ENCODE peak calls at places on chromosomes 12 and 14, in ten cellular contexts. V is suprapubic skin, Z is thyroid gland, G is body of pancreas, H is A549, P is HepG2, Y is IMR-90, R is esophagus squamous epithelium, U is prostate gland, N is stomach. A is an unnamed sample.

GRCh38 chr12:130879781-130880389 is 8.0 kb downstream of the RAN start:
- DNase-seq in V (no peak), Z (no peak), G (no peak), H (no peak), P (no peak), Y (no peak), R (no peak), U (no peak), N (no peak), A (no peak)

GRCh38 chr12:108297895-108298760 is 41.0 kb downstream of the CMKLR1 start:
- DNase-seq in V (no peak), Z (no peak), G (no peak), H (no peak), P (no peak), Y (no peak), R (no peak), U (no peak), N (no peak), A (no peak)

GRCh38 chr14:44149597-44149996 is 357.5 kb downstream of the FSCB start:
- DNase-seq in V (no peak), Z (no peak), G (no peak), H (peak; percentile 52), P (peak; percentile 55), Y (no peak), R (no peak), U (no peak), N (no peak), A (no peak)

GRCh38 chr14:85565862-85566296 is 35.9 kb downstream of the FLRT2 start:
- DNase-seq in V (no peak), Z (no peak), G (peak; percentile 24), H (no peak), P (no peak), Y (peak; percentile 69), R (no peak), U (no peak), N (no peak), A (no peak)

GRCh38 chr12:122031342-122032216 is 9.9 kb downstream of the BCL7A start:
- DNase-seq in V (no peak), Z (peak; percentile 51), G (peak; percentile 51), H (peak; percentile 51), P (no peak), Y (no peak), R (no peak), U (no peak), N (peak; percentile 65), A (no peak)

GRCh38 chr14:50475460-50475859 is 56.9 kb downstream of the MAP4K5 start:
- DNase-seq in V (no peak), Z (no peak), G (no peak), H (no peak), P (peak; percentile 52), Y (peak; percentile 54), R (no peak), U (no peak), N (no peak), A (no peak)

GRCh38 chr12:15829949-15830348 is 40.8 kb upstream of the EPS8 start:
- DNase-seq in V (no peak), Z (no peak), G (no peak), H (no peak), P (no peak), Y (peak; percentile 61), R (no peak), U (no peak), N (no peak), A (no peak)

GRCh38 chr14:53567236-53567785 is 389.3 kb downstream of the BMP4 start:
- DNase-seq in V (no peak), Z (no peak), G (no peak), H (no peak), P (no peak), Y (no peak), R (no peak), U (no peak), N (no peak), A (no peak)

GRCh38 chr14:39890026-39890425 is 457.8 kb upstream of the FBXO33 start:
- DNase-seq in V (no peak), Z (no peak), G (no peak), H (no peak), P (no peak), Y (no peak), R (no peak), U (no peak), N (no peak), A (no peak)

GRCh38 chr12:14394317-14395058 is 29.0 kb downstream of the ATF7IP start:
- DNase-seq in V (no peak), Z (peak; percentile 29), G (peak; percentile 56), H (peak; percentile 83), P (peak; percentile 69), Y (peak; percentile 84), R (no peak), U (peak; percentile 28), N (peak; percentile 38), A (peak; percentile 45)

GRCh38 chr14:72315720-72316119 is 383.5 kb downstream of the RGS6 start:
- DNase-seq in V (no peak), Z (no peak), G (no peak), H (no peak), P (no peak), Y (no peak), R (no peak), U (no peak), N (no peak), A (no peak)

DNA sequence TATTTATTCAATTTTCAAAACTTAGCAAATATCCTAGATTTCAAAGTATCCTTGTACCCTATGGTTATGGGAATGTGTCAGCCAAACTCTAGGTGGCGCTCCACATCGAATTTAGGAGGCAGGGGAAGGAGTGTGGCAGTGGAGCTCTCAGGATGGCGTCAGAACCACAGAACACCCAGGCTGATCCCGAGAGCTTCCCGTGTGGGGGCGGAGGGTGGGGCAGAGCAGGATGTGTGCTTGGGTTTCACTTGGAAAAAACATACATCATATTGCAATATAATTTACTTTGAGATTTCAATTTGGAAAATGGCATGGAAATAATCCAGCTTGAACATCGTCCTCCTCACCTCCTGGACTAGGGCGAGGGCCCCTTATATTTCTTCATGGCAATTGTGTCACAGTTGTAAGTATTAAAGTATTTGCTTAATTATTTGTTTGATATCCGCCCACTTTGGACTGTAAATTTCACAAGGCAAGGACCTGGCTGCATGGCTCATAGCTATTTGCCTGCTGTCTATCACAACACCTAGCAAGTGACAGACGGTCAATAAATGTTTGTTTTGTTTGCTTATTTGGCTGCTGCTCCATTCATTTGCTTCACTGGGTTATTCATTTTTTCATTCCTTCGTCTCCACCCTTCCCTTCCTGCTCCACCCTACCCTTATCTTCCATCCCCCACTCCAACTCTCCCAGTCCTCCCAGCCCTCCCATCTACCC is 221.5 kb upstream of the HMGA2 start:
- DNase-seq in V (peak; percentile 84), Z (peak; percentile 79), G (peak; percentile 75), H (peak; percentile 89), P (peak; percentile 62), Y (peak; percentile 97), R (peak; percentile 4), U (peak; percentile 41), N (peak; percentile 75), A (peak; percentile 76)
- H3K4me3 ChIP-seq in V (peak overlapping the region; percentile 31), Z (no peak overlapping the region), G (no peak overlapping the region), H (peak overlapping the region; percentile 39), P (no peak overlapping the region), Y (peak overlapping the region; percentile 50), R (no peak overlapping the region), U (no peak overlapping the region), N (no peak overlapping the region), A (no peak overlapping the region)

GRCh38 chr14:100709252-100709955 is 17.3 kb upstream of the DLK1 start:
- DNase-seq in V (no peak), Z (peak; percentile 6), G (no peak), H (no peak), P (no peak), Y (peak; percentile 10), R (no peak), U (no peak), N (no peak), A (no peak)

GRCh38 chr14:100706860-100707259 is 19.8 kb upstream of the DLK1 start:
- DNase-seq in V (no peak), Z (no peak), G (no peak), H (no peak), P (no peak), Y (no peak), R (no peak), U (no peak), N (no peak), A (no peak)

GRCh38 chr14:100709956-100710284 is 16.8 kb upstream of the DLK1 start:
- DNase-seq in V (no peak), Z (no peak), G (no peak), H (no peak), P (no peak), Y (no peak), R (no peak), U (no peak), N (no peak), A (no peak)

GRCh38 chr14:100710391-100711116 is 16.1 kb upstream of the DLK1 start:
- DNase-seq in V (no peak), Z (no peak), G (no peak), H (no peak), P (no peak), Y (no peak), R (no peak), U (no peak), N (no peak), A (no peak)

GRCh38 chr14:100708349-100709217 is 18.1 kb upstream of the DLK1 start:
- DNase-seq in V (no peak), Z (peak; percentile 63), G (peak; percentile 93), H (no peak), P (peak; percentile 37), Y (peak; percentile 22), R (no peak), U (no peak), N (peak; percentile 54), A (no peak)
- TF ChIP-seq POLR2A in V (no peak), Z (no peak), G (peak; percentile 21), H (no peak), P (no peak), Y (no peak), R (no peak), U (no peak), N (no peak), A (no peak)

DNA sequence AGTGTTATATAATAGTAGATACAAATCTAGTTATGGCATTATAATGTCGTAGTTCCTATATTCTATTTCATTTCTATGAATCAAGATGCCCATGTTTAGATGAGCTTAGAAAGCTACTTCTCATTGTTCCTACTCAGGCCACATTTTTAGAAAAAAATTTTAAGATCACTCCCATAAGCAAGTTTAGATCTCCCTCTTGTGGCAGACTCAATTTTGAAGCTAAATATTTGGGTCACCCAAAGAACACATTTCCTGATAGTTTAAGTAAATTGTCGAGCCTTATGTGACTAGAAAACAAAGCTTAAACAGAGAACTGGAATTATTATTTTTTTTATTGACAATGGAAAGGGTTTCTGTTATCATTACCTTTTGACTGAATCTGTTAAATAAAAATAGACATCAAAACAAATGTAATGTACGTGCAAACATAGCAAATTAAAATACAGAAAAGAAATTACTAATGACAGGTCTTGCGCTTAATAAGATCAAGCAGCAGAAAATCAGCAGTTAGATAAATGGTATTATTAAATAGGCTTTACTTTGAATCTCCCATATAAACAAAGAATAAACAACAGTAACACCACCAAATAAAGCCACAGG is 180.2 kb downstream of the ACSS3 start:
- DNase-seq in V (no peak), Z (no peak), G (no peak), H (peak; percentile 51), P (peak; percentile 34), Y (peak; percentile 47), R (no peak), U (no peak), N (no peak), A (no peak)
- TF ChIP-seq CTCF in V (peak; percentile 14), Z (peak; percentile 62), G (no peak), H (peak; percentile 57), P (peak; percentile 41), Y (peak; percentile 55), R (peak; percentile 8), U (no peak), N (no peak), A (no peak)

GRCh38 chr14:69648480-69649414 is 37.4 kb downstream of the SUSD6 start:
- DNase-seq in V (no peak), Z (no peak), G (no peak), H (peak; percentile 60), P (peak; percentile 83), Y (peak; percentile 93), R (no peak), U (no peak), N (no peak), A (peak; percentile 13)
- H3K4me3 ChIP-seq in V (no peak overlapping the region), Z (no peak overlapping the region), G (no peak overlapping the region), H (no peak overlapping the region), P (peak overlapping the region; percentile 53), Y (no peak overlapping the region), R (no peak overlapping the region), U (no peak overlapping the region), N (no peak overlapping the region), A (no peak overlapping the region)

A was measured in lower leg skin.